ENCODE peak calls at places on chromosomes 7 and 10, in four cellular contexts. O is lower lobe of right lung, B is BJ, Y is lower leg skin. E is an unnamed sample.

GRCh38 chr7:128997161-128997560 is 57.8 kb downstream of the TNPO3 start:
- DNase-seq in O (no peak), B (no peak), Y (no peak), E (no peak)

GRCh38 chr7:56045796-56046195 is 5.4 kb downstream of the PSPH start:
- DNase-seq in O (no peak), B (no peak), Y (no peak), E (no peak)

GRCh38 chr10:208616-209015 is 73.4 kb downstream of the ZMYND11 start:
- DNase-seq in O (no peak), B (no peak), Y (no peak), E (no peak)

GRCh38 chr7:158827411-158828342 is 1.6 kb downstream of the ESYT2 start:
- DNase-seq in O (no peak), B (no peak), Y (no peak), E (peak)

GRCh38 chr7:22267989-22268615 is 88.9 kb downstream of the RAPGEF5 start:
- DNase-seq in O (no peak), B (no peak), Y (no peak), E (no peak)

GRCh38 chr7:155798673-155799439 is 13.4 kb downstream of the SHH start:
- DNase-seq in O (no peak), B (no peak), Y (no peak), E (no peak)

GRCh38 chr7:138243430-138243829 is 167.2 kb downstream of the AKR1D1 start:
- DNase-seq in O (no peak), B (no peak), Y (no peak), E (peak)

GRCh38 chr7:31791881-31792280 is 104.9 kb downstream of the PPP1R17 start:
- DNase-seq in O (no peak), B (no peak), Y (no peak), E (peak)

GRCh38 chr10:21173964-21174669 is 277.0 kb upstream of the NEBL start:
- DNase-seq in O (peak), B (no peak), Y (peak), E (peak)

GRCh38 chr10:98374176-98374969 is 40.6 kb downstream of the PYROXD2 start:
- DNase-seq in O (no peak), B (no peak), Y (no peak), E (peak)

GRCh38 chr7:51314041-51314440 is 2.6 kb downstream of the COBL start:
- DNase-seq in O (no peak), B (no peak), Y (no peak), E (no peak)

GRCh38 chr7:1370738-1371137 is 88.5 kb downstream of the MICALL2 start:
- DNase-seq in O (no peak), B (no peak), Y (no peak), E (no peak)

GRCh38 chr7:1369856-1370657 is 89.2 kb downstream of the MICALL2 start:
- DNase-seq in O (no peak), B (no peak), Y (no peak), E (no peak)

GRCh38 chr7:1372671-1373379 is 86.4 kb downstream of the MICALL2 start:
- DNase-seq in O (no peak), B (no peak), Y (no peak), E (no peak)

GRCh38 chr7:1368682-1369571 is 90.3 kb downstream of the MICALL2 start:
- DNase-seq in O (no peak), B (no peak), Y (no peak), E (no peak)

GRCh38 chr7:1372063-1372462 is 87.2 kb downstream of the MICALL2 start:
- DNase-seq in O (no peak), B (no peak), Y (no peak), E (no peak)
- TF ChIP-seq CTCF in O (no peak), B (no peak), Y (no peak), E (no peak)

GRCh38 chr7:79564123-79564522 is 110.7 kb upstream of the MAGI2 start:
- DNase-seq in O (no peak), B (no peak), Y (no peak), E (no peak)
- H3K4me3 ChIP-seq in O (no peak), B (no peak), Y (no peak), E (no peak)

GRCh38 chr7:29309041-29309860 is 114.7 kb downstream of the CHN2 start:
- DNase-seq in O (no peak), B (no peak), Y (no peak), E (no peak)
- TF ChIP-seq CTCF in O (no peak), B (no peak), Y (no peak), E (peak)

DNA sequence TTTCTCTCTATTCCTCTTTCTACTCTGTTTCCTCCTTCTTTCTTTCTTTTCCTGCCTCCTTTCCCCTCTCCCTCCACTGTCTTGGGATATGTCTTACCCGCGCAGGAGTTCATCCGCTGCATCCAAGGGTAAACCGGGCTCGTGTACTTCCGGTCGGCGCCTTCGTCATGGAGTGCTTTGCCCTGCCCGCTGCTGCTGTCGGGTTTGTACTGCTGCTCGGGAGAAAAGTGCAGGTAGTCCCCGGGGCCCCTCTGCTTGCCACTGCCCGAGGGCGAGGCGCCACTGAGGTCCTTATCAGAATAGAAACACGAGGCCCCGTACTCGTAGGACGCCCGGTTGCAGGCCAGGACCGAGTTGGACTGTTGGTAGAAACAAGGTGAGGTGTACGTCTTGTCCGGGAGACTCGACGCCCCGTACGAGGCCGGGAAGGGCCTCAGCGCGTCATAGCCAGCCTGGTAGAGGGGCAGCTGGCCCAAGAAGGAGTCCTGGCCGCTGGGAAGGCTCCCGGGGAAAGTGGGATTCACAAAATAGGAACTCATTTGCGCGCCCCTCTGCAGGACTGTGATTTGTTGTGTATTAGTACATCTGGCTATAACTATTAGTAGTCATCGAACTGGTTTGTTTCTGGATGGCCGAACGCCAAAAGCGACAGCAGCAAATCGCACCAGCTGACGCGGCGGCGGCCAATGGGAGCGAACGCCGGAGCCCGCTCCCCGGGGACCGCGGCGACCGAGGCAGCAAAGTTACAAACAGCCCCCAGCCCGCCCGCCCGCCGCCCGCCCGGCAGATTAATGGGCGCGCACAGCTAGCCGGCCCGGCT is at the start of gene HOXA6:
- DNase-seq in O (peak), B (no peak), Y (peak), E (no peak)
- H3K4me3 ChIP-seq in O (peak), B (no peak), Y (peak), E (no peak)

DNA sequence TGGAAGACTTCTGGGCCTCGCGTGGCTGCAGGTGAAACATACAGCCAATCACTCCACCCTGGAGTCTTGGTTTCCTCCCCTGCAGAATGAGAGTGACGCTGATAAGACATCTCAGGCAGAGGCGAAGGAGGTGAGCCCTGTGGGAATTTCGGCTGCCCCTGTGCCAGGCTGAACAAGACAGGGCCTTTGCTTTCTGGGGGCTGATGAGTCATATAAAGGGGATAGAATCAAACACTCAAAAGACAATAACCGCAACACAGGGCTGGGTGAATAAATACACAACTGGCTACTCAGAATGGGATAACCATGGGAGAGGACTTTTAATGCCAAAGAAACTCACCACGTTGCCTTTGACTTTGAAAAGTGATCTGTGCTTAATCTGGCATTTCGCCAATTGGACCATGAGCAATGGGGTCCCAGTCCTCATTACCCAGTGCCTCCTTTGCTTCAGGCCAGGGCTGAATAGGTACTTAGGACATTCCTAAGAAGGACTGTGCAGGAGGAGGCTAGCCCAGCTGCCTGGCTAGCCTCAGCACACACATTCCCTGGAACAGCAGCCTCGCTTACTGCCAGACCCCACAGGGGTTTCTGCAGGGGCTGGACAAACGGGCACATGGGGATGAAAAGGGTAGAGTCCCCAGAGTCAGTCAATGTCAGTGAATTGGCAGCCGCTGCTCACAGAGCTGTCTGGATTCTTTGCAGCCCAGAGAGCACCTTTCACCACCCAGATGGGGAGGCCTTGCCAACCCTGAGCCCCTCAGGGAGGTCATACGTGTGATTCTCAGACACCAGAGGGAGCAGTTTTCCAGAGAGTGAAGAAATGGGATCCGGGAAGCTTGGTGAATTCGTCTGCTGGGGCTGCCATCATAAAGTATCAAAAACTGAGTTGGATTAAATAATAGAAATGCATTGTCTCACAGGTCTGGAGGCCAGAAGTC is 143.5 kb downstream of the KCNMA1 start:
- DNase-seq in O (no peak), B (no peak), Y (no peak), E (peak)
- TF ChIP-seq CTCF in O (no peak), B (peak), Y (no peak), E (peak)

DNA sequence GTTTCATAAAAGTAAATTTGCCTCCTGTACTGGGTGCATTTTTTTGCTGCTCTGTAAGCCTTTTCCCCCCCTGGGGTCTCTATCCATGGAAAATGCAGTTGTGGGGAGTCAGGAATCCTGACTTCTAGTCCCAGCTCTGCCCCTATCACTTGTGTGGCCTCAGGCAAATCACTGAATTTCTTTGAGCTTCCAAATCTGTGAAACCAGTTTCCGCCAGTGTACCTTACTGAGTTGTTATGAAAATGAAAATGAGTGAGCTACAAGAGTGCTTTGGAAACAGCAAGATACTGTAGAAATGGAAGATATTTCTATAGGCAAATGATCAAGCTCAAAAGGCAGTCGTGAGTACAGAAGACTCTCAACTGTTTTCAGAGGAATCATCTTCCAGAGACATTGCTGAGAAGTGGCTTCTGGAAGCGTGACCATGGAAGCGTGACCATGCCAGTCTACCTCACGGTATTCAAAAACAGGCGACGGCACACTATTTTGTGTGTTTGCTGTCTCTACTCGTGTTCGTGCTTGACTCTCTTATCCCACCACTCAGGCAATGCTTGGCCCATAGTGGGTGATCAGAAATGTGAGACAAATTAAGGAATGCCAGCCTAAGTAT is 107.4 kb downstream of the ATXN7L1 start:
- DNase-seq in O (no peak), B (no peak), Y (no peak), E (no peak)
- H3K4me3 ChIP-seq in O (no peak), B (no peak), Y (no peak), E (no peak)

GRCh38 chr10:12198156-12198555 is 2.2 kb downstream of the CDC123 start:
- DNase-seq in O (no peak), B (no peak), Y (no peak), E (no peak)

GRCh38 chr10:12195281-12195602 is 449 bp downstream of the NUDT5 start:
- DNase-seq in O (no peak), B (no peak), Y (no peak), E (no peak)

GRCh38 chr10:12196531-12197211 is 683 bp downstream of the CDC123 start:
- DNase-seq in O (no peak), B (no peak), Y (no peak), E (no peak)

GRCh38 chr10:12194752-12195271 is 879 bp downstream of the NUDT5 start:
- DNase-seq in O (peak), B (no peak), Y (peak), E (peak)

GRCh38 chr10:12195603-12196506 is at the start of the genes CDC123 and NUDT5:
- DNase-seq in O (peak), B (peak), Y (peak), E (peak)
- TF ChIP-seq CTCF in O (no peak), B (peak), Y (no peak), E (no peak)

E was measured in cardiac fibroblast.